ENCODE peak calls at places on chromosomes 1 and 21, in eight cellular contexts. One of them, this sample, is unnamed.

GRCh38 chr1:202656057-202656456 is 54.2 kb downstream of the SYT2 start:
- DNase-seq in PC-3: no peak
- DNase-seq in mucosa of descending colon: no peak
- DNase-seq in esophagus squamous epithelium: no peak
- DNase-seq in mammary epithelial cell: no peak
- DNase-seq in sigmoid colon: no peak
- DNase-seq in IMR-90: peak; percentile 8
- DNase-seq in body of pancreas: no peak
- DNase-seq in this sample: no peak

GRCh38 chr1:232283864-232284263 is 346.1 kb downstream of the SIPA1L2 start:
- DNase-seq in PC-3: no peak
- DNase-seq in mucosa of descending colon: no peak
- DNase-seq in esophagus squamous epithelium: no peak
- DNase-seq in mammary epithelial cell: no peak
- DNase-seq in sigmoid colon: no peak
- DNase-seq in IMR-90: no peak
- DNase-seq in body of pancreas: no peak
- DNase-seq in this sample: no peak

GRCh38 chr1:151860504-151861187 is 7.1 kb upstream of the THEM5 start:
- DNase-seq in PC-3: no peak
- DNase-seq in mucosa of descending colon: no peak
- DNase-seq in esophagus squamous epithelium: no peak
- DNase-seq in mammary epithelial cell: no peak
- DNase-seq in sigmoid colon: no peak
- DNase-seq in IMR-90: no peak
- DNase-seq in body of pancreas: no peak
- DNase-seq in this sample: no peak

GRCh38 chr1:59730302-59730701 is 84.4 kb upstream of the HOOK1 start:
- DNase-seq in PC-3: peak; percentile 28
- DNase-seq in mucosa of descending colon: no peak
- DNase-seq in esophagus squamous epithelium: no peak
- DNase-seq in mammary epithelial cell: peak; percentile 85
- DNase-seq in sigmoid colon: no peak
- DNase-seq in IMR-90: peak; percentile 94
- DNase-seq in body of pancreas: no peak
- DNase-seq in this sample: no peak

GRCh38 chr1:8943516-8943896 is 2.2 kb upstream of the CA6 start:
- DNase-seq in PC-3: no peak
- DNase-seq in mucosa of descending colon: no peak
- DNase-seq in esophagus squamous epithelium: no peak
- DNase-seq in mammary epithelial cell: no peak
- DNase-seq in sigmoid colon: no peak
- DNase-seq in IMR-90: no peak
- DNase-seq in body of pancreas: no peak
- DNase-seq in this sample: no peak

GRCh38 chr21:42158846-42159245 is 60.1 kb upstream of the ABCG1 start:
- DNase-seq in PC-3: no peak
- DNase-seq in mucosa of descending colon: no peak
- DNase-seq in esophagus squamous epithelium: no peak
- DNase-seq in mammary epithelial cell: no peak
- DNase-seq in sigmoid colon: peak; percentile 48
- DNase-seq in IMR-90: no peak
- DNase-seq in body of pancreas: no peak
- DNase-seq in this sample: no peak

GRCh38 chr1:231571904-231572303 is 43.4 kb downstream of the TSNAX start:
- DNase-seq in PC-3: no peak
- DNase-seq in mucosa of descending colon: no peak
- DNase-seq in esophagus squamous epithelium: no peak
- DNase-seq in mammary epithelial cell: peak; percentile 3
- DNase-seq in sigmoid colon: no peak
- DNase-seq in IMR-90: no peak
- DNase-seq in body of pancreas: no peak
- DNase-seq in this sample: no peak

GRCh38 chr1:88608139-88608943 is 75.7 kb upstream of the PKN2 start:
- DNase-seq in PC-3: peak; percentile 71
- DNase-seq in mucosa of descending colon: no peak
- DNase-seq in esophagus squamous epithelium: no peak
- DNase-seq in mammary epithelial cell: peak; percentile 28
- DNase-seq in sigmoid colon: no peak
- DNase-seq in IMR-90: peak; percentile 37
- DNase-seq in body of pancreas: no peak
- DNase-seq in this sample: peak; percentile 59

GRCh38 chr1:151620286-151620685 is 8.4 kb downstream of the SNX27 start:
- DNase-seq in PC-3: no peak
- DNase-seq in mucosa of descending colon: no peak
- DNase-seq in esophagus squamous epithelium: no peak
- DNase-seq in mammary epithelial cell: no peak
- DNase-seq in sigmoid colon: no peak
- DNase-seq in IMR-90: peak; percentile 74
- DNase-seq in body of pancreas: peak; percentile 27
- DNase-seq in this sample: no peak

GRCh38 chr1:111142358-111142975 is 2.4 kb downstream of the CEPT1 start:
- DNase-seq in PC-3: no peak
- DNase-seq in mucosa of descending colon: no peak
- DNase-seq in esophagus squamous epithelium: no peak
- DNase-seq in mammary epithelial cell: no peak
- DNase-seq in sigmoid colon: no peak
- DNase-seq in IMR-90: no peak
- DNase-seq in body of pancreas: no peak
- DNase-seq in this sample: peak; percentile 40

GRCh38 chr1:100249537-100250257 is at the start of gene DBT:
- DNase-seq in PC-3: peak; percentile 94
- DNase-seq in mucosa of descending colon: peak; percentile 94
- DNase-seq in esophagus squamous epithelium: peak; percentile 73
- DNase-seq in mammary epithelial cell: peak; percentile 94
- DNase-seq in sigmoid colon: peak; percentile 99
- DNase-seq in IMR-90: peak; percentile 92
- DNase-seq in body of pancreas: peak; percentile 97
- DNase-seq in this sample: peak; percentile 97

GRCh38 chr1:204713541-204713940 is 28.0 kb upstream of the LRRN2 start:
- DNase-seq in PC-3: no peak
- DNase-seq in mucosa of descending colon: no peak
- DNase-seq in esophagus squamous epithelium: no peak
- DNase-seq in mammary epithelial cell: no peak
- DNase-seq in sigmoid colon: no peak
- DNase-seq in IMR-90: no peak
- DNase-seq in body of pancreas: no peak
- DNase-seq in this sample: no peak

GRCh38 chr1:246068619-246069509 is 438.2 kb downstream of the SMYD3 start:
- DNase-seq in PC-3: peak; percentile 39
- DNase-seq in mucosa of descending colon: no peak
- DNase-seq in esophagus squamous epithelium: no peak
- DNase-seq in mammary epithelial cell: peak; percentile 10
- DNase-seq in sigmoid colon: no peak
- DNase-seq in IMR-90: no peak
- DNase-seq in body of pancreas: no peak
- DNase-seq in this sample: no peak

GRCh38 chr1:111690306-111690617 is 48.9 kb downstream of the INKA2 start:
- DNase-seq in PC-3: peak; percentile 43
- DNase-seq in mucosa of descending colon: no peak
- DNase-seq in esophagus squamous epithelium: no peak
- DNase-seq in mammary epithelial cell: peak; percentile 35
- DNase-seq in sigmoid colon: peak; percentile 87
- DNase-seq in IMR-90: peak; percentile 91
- DNase-seq in body of pancreas: peak; percentile 67
- DNase-seq in this sample: no peak

GRCh38 chr1:208242186-208242585 is 2.0 kb downstream of the PLXNA2 start:
- DNase-seq in PC-3: no peak
- DNase-seq in mucosa of descending colon: no peak
- DNase-seq in esophagus squamous epithelium: no peak
- DNase-seq in mammary epithelial cell: no peak
- DNase-seq in sigmoid colon: peak; percentile 47
- DNase-seq in IMR-90: no peak
- DNase-seq in body of pancreas: no peak
- DNase-seq in this sample: peak; percentile 31
- H3K4me3 ChIP-seq in PC-3: peak overlapping the region; percentile 93
- H3K4me3 ChIP-seq in mucosa of descending colon: peak overlapping the region; percentile 85
- H3K4me3 ChIP-seq in esophagus squamous epithelium: peak overlapping the region; percentile 86
- H3K4me3 ChIP-seq in mammary epithelial cell: peak overlapping the region; percentile 94
- H3K4me3 ChIP-seq in sigmoid colon: peak overlapping the region; percentile 84
- H3K4me3 ChIP-seq in IMR-90: no peak overlapping the region
- H3K4me3 ChIP-seq in body of pancreas: peak overlapping the region; percentile 99
- H3K4me3 ChIP-seq in this sample: no peak overlapping the region

DNA sequence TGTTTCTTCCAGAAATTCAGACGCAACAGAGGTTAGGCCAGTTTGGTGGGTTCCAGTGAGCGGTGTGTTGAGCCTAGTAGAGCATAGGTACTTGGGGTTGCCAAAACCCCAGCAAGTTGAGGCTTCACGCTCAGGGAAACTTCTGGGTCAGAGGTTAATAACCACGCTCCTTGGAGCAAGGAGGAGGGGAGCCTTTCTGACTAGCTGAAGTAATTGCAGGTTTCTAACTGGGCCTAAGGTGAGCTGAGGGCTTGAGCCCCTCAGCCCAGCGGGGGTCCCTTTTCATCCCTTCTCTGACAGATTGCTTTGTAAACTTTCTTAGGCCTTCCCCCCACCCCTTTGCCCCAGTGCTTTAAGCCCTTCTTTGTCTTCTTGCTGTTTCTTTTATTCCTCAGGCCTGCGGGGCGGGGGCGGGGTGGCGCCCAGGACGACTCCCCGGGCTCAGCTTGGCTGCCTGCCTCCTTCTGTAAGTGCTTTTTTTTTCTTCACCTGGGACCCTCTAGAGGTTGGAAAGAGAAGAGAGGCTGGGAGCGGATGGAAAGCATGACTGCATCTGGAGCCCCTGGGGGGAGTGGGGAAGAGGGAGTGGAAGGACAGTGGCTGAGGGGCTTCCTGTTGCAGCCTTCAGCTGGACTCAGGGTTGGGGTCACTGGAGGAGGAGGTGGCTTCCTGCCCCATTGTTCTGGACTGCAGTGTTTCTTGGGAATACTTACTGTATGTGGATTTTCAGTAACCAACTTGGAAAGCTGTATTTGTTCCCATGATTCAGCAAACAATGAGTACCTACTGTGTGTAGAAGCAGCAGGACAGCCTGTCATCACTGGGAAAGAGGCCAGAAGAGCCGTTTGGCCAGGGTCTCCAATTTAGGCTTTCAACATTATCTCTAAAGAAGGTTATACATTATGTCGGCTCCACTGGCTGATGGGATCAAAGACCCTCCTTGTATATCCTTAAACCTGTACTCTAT is 1.4 kb upstream of the ZNF436 start:
- DNase-seq in PC-3: peak; percentile 68
- DNase-seq in mucosa of descending colon: no peak
- DNase-seq in esophagus squamous epithelium: no peak
- DNase-seq in mammary epithelial cell: no peak
- DNase-seq in sigmoid colon: no peak
- DNase-seq in IMR-90: no peak
- DNase-seq in body of pancreas: no peak
- DNase-seq in this sample: peak; percentile 43
- H3K4me1 ChIP-seq in PC-3: peaks cover 24% of the 10 kb centered on the region
- H3K4me1 ChIP-seq in mucosa of descending colon: peaks cover 29% of the 10 kb centered on the region
- H3K4me1 ChIP-seq in esophagus squamous epithelium: peaks cover 22% of the 10 kb centered on the region
- H3K4me1 ChIP-seq in mammary epithelial cell: peaks cover 44% of the 10 kb centered on the region
- H3K4me1 ChIP-seq in sigmoid colon: peaks cover 53% of the 10 kb centered on the region
- H3K4me1 ChIP-seq in IMR-90: peaks cover 15% of the 10 kb centered on the region
- H3K4me1 ChIP-seq in body of pancreas: peaks cover 33% of the 10 kb centered on the region
- H3K4me1 ChIP-seq in this sample: peaks cover 4% of the 10 kb centered on the region

GRCh38 chr1:56576880-56577858 is 2.2 kb downstream of the PLPP3 start:
- DNase-seq in PC-3: peak; percentile 58
- DNase-seq in mucosa of descending colon: no peak
- DNase-seq in esophagus squamous epithelium: no peak
- DNase-seq in mammary epithelial cell: peak; percentile 14
- DNase-seq in sigmoid colon: no peak
- DNase-seq in IMR-90: peak; percentile 40
- DNase-seq in body of pancreas: peak; percentile 17
- DNase-seq in this sample: peak; percentile 51
- H3K4me3 ChIP-seq in PC-3: peak overlapping the region; percentile 94
- H3K4me3 ChIP-seq in mucosa of descending colon: peak overlapping the region; percentile 60
- H3K4me3 ChIP-seq in esophagus squamous epithelium: peak overlapping the region; percentile 91
- H3K4me3 ChIP-seq in mammary epithelial cell: no peak overlapping the region
- H3K4me3 ChIP-seq in sigmoid colon: peak overlapping the region; percentile 88
- H3K4me3 ChIP-seq in IMR-90: peak overlapping the region; percentile 81
- H3K4me3 ChIP-seq in body of pancreas: peak overlapping the region; percentile 91
- H3K4me3 ChIP-seq in this sample: peak overlapping the region; percentile 92

GRCh38 chr1:65151641-65152040 is 3.6 kb downstream of the AK4 start:
- DNase-seq in PC-3: no peak
- DNase-seq in mucosa of descending colon: no peak
- DNase-seq in esophagus squamous epithelium: no peak
- DNase-seq in mammary epithelial cell: no peak
- DNase-seq in sigmoid colon: no peak
- DNase-seq in IMR-90: no peak
- DNase-seq in body of pancreas: no peak
- DNase-seq in this sample: no peak
- H3K4me1 ChIP-seq in PC-3: peaks cover 15% of the 10 kb centered on the region
- H3K4me1 ChIP-seq in mucosa of descending colon: no peaks in the 10 kb centered on the region
- H3K4me1 ChIP-seq in esophagus squamous epithelium: peaks cover 5% of the 10 kb centered on the region
- H3K4me1 ChIP-seq in mammary epithelial cell: peaks cover 11% of the 10 kb centered on the region
- H3K4me1 ChIP-seq in sigmoid colon: peaks cover 33% of the 10 kb centered on the region
- H3K4me1 ChIP-seq in IMR-90: no peaks in the 10 kb centered on the region
- H3K4me1 ChIP-seq in body of pancreas: peaks cover 25% of the 10 kb centered on the region
- H3K4me1 ChIP-seq in this sample: peaks cover 1% of the 10 kb centered on the region

GRCh38 chr1:198203434-198203833 is 46.6 kb downstream of the NEK7 start:
- DNase-seq in PC-3: no peak
- DNase-seq in mucosa of descending colon: no peak
- DNase-seq in esophagus squamous epithelium: no peak
- DNase-seq in mammary epithelial cell: no peak
- DNase-seq in sigmoid colon: no peak
- DNase-seq in IMR-90: peak; percentile 61
- DNase-seq in body of pancreas: no peak
- DNase-seq in this sample: no peak

GRCh38 chr1:198199105-198199504 is 42.3 kb downstream of the NEK7 start:
- DNase-seq in PC-3: no peak
- DNase-seq in mucosa of descending colon: no peak
- DNase-seq in esophagus squamous epithelium: no peak
- DNase-seq in mammary epithelial cell: peak; percentile 38
- DNase-seq in sigmoid colon: no peak
- DNase-seq in IMR-90: no peak
- DNase-seq in body of pancreas: no peak
- DNase-seq in this sample: peak; percentile 12

GRCh38 chr1:198205021-198205684 is 48.4 kb downstream of the NEK7 start:
- DNase-seq in PC-3: no peak
- DNase-seq in mucosa of descending colon: no peak
- DNase-seq in esophagus squamous epithelium: no peak
- DNase-seq in mammary epithelial cell: no peak
- DNase-seq in sigmoid colon: no peak
- DNase-seq in IMR-90: peak; percentile 45
- DNase-seq in body of pancreas: no peak
- DNase-seq in this sample: no peak

GRCh38 chr1:198206292-198206691 is 49.5 kb downstream of the NEK7 start:
- DNase-seq in PC-3: no peak
- DNase-seq in mucosa of descending colon: no peak
- DNase-seq in esophagus squamous epithelium: no peak
- DNase-seq in mammary epithelial cell: no peak
- DNase-seq in sigmoid colon: no peak
- DNase-seq in IMR-90: no peak
- DNase-seq in body of pancreas: no peak
- DNase-seq in this sample: no peak

GRCh38 chr1:198201956-198202784 is 45.4 kb downstream of the NEK7 start:
- DNase-seq in PC-3: no peak
- DNase-seq in mucosa of descending colon: no peak
- DNase-seq in esophagus squamous epithelium: no peak
- DNase-seq in mammary epithelial cell: no peak
- DNase-seq in sigmoid colon: no peak
- DNase-seq in IMR-90: no peak
- DNase-seq in body of pancreas: no peak
- DNase-seq in this sample: no peak
- H3K4me3 ChIP-seq in PC-3: no peak overlapping the region
- H3K4me3 ChIP-seq in mucosa of descending colon: no peak overlapping the region
- H3K4me3 ChIP-seq in esophagus squamous epithelium: no peak overlapping the region
- H3K4me3 ChIP-seq in mammary epithelial cell: no peak overlapping the region
- H3K4me3 ChIP-seq in sigmoid colon: no peak overlapping the region
- H3K4me3 ChIP-seq in IMR-90: no peak overlapping the region
- H3K4me3 ChIP-seq in body of pancreas: no peak overlapping the region
- H3K4me3 ChIP-seq in this sample: no peak overlapping the region